ENCODE peak calls at places on chromosomes 2 and 18, in ten cellular contexts. A is HCT116, G is OCI-LY7, D is astrocyte of the spinal cord, P is mammary epithelial cell, Y is AG04450, Z is left ventricle myocardium inferior, F is esophagus squamous epithelium, I is BJ, U is PC-9. J is an unnamed sample.

GRCh38 chr2:232668805-232669444 is 28.2 kb upstream of the GIGYF2 start:
- DNase-seq in A (peak), G (no peak), D (peak), P (no peak), Y (no peak), Z (no peak), F (no peak), I (no peak), U (no peak), J (no peak)

GRCh38 chr2:134718095-134718955 is 475 bp downstream of the TMEM163 start:
- DNase-seq in A (no peak), G (no peak), D (no peak), P (no peak), Y (no peak), Z (peak), F (no peak), I (no peak), U (peak), J (no peak)

GRCh38 chr2:46352621-46353020 is 55.4 kb downstream of the EPAS1 start:
- DNase-seq in A (no peak), G (no peak), D (no peak), P (no peak), Y (no peak), Z (peak), F (no peak), I (no peak), U (no peak), J (no peak)

GRCh38 chr2:36441816-36442215 is 86.2 kb downstream of the CRIM1 start:
- DNase-seq in A (no peak), G (no peak), D (peak), P (no peak), Y (no peak), Z (no peak), F (no peak), I (peak), U (no peak), J (no peak)

GRCh38 chr18:24801011-24801410 is 340.6 kb downstream of the HRH4 start:
- DNase-seq in A (no peak), G (no peak), D (no peak), P (no peak), Y (no peak), Z (no peak), F (no peak), I (peak), U (no peak), J (no peak)

GRCh38 chr2:56666758-56667157 is 483.0 kb downstream of the CCDC85A start:
- DNase-seq in A (no peak), G (no peak), D (no peak), P (no peak), Y (no peak), Z (no peak), F (no peak), I (no peak), U (no peak), J (no peak)

GRCh38 chr2:31893093-31893492 is 117.7 kb downstream of the MEMO1 start:
- DNase-seq in A (no peak), G (no peak), D (no peak), P (no peak), Y (no peak), Z (no peak), F (no peak), I (no peak), U (no peak), J (no peak)

GRCh38 chr2:181715033-181715630 is 34.8 kb upstream of the NEUROD1 start:
- DNase-seq in A (peak), G (peak), D (peak), P (peak), Y (peak), Z (peak), F (no peak), I (peak), U (peak), J (peak)

GRCh38 chr2:97953867-97954266 is 41.9 kb downstream of the TMEM131 start:
- DNase-seq in A (no peak), G (no peak), D (no peak), P (no peak), Y (no peak), Z (no peak), F (no peak), I (no peak), U (no peak), J (no peak)

GRCh38 chr2:233822781-233823730 is 31.3 kb downstream of the HJURP start:
- DNase-seq in A (no peak), G (no peak), D (no peak), P (no peak), Y (no peak), Z (no peak), F (no peak), I (no peak), U (no peak), J (no peak)

GRCh38 chr2:36554531-36554930 is 43.4 kb downstream of the FEZ2 start:
- DNase-seq in A (no peak), G (no peak), D (no peak), P (no peak), Y (no peak), Z (no peak), F (no peak), I (no peak), U (no peak), J (no peak)

GRCh38 chr18:26566874-26567273 is 18.5 kb upstream of the KCTD1 start:
- DNase-seq in A (no peak), G (no peak), D (no peak), P (no peak), Y (no peak), Z (no peak), F (no peak), I (no peak), U (no peak), J (no peak)

GRCh38 chr2:147420517-147420916 is 424.3 kb upstream of the ACVR2A start:
- DNase-seq in A (no peak), G (no peak), D (no peak), P (no peak), Y (no peak), Z (no peak), F (no peak), I (no peak), U (no peak), J (no peak)

DNA sequence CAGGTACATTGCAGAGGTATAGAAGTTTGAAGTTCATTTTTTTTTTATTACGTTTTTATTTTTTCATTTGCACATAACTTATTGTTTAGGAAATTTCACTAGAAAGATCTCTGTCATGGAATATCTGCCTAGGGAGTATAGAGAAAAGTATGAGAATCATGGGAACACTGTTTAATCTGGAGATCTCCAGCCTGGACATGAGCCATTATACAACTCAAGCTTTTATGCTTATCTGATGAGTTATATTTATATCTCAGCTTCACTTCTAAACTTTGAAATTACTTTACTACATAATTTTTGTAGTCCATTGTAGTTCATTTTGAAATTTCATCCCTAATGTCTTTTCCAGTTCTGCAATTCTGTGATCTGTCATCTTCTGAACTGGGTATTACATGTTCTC is 515.6 kb downstream of the ERBB4 start:
- DNase-seq in A (no peak), G (no peak), D (no peak), P (no peak), Y (no peak), Z (no peak), F (no peak), I (no peak), U (no peak), J (no peak)
- H3K4me3 ChIP-seq in A (no peak), G (no peak), D (no peak), P (no peak), Y (no peak), Z (no peak), F (no peak), I (no peak), U (no peak), J (no peak)

GRCh38 chr2:62578837-62579640 is 73.0 kb upstream of the TMEM17 start:
- DNase-seq in A (peak), G (no peak), D (peak), P (peak), Y (peak), Z (no peak), F (no peak), I (peak), U (peak), J (peak)
- H3K4me3 ChIP-seq in A (no peak), G (no peak), D (no peak), P (no peak), Y (no peak), Z (no peak), F (no peak), I (no peak), U (peak), J (no peak)

DNA sequence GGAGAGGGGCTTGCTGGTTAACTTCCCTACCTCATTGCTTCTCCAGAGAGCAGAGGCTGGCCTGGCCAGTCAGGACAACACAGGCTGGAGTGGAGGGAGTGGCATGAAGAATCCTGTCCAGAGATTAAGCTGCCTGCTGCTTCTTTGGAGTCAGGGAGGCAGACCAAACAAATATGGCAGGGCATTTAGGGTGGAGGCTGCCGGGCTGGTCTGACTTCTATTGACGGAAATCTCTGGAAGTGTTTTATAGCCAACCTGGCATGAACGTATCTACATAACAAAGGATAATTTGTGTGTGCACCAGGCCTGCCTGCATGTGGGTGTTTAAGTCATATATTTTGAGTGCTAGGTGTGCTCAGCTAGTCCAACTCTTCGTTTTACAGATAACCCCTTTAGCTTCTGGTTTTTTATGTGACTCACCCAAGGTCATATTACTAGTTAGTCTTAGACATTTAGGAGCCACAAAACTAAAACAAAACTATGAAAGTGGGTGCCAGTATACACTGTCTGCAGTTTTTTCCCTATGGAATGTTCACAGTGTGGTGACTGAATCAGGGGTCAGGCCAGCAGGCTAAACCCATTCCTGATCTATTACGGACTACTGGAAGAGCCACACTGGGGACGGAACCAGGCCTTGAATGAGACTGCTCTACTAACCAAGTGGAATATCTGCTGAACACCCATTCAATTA is 5.5 kb downstream of the NPC1 start:
- DNase-seq in A (no peak), G (no peak), D (peak), P (no peak), Y (peak), Z (no peak), F (no peak), I (peak), U (peak), J (peak)
- H3K4me3 ChIP-seq in A (no peak), G (no peak), D (no peak), P (no peak), Y (no peak), Z (no peak), F (no peak), I (no peak), U (no peak), J (no peak)

DNA sequence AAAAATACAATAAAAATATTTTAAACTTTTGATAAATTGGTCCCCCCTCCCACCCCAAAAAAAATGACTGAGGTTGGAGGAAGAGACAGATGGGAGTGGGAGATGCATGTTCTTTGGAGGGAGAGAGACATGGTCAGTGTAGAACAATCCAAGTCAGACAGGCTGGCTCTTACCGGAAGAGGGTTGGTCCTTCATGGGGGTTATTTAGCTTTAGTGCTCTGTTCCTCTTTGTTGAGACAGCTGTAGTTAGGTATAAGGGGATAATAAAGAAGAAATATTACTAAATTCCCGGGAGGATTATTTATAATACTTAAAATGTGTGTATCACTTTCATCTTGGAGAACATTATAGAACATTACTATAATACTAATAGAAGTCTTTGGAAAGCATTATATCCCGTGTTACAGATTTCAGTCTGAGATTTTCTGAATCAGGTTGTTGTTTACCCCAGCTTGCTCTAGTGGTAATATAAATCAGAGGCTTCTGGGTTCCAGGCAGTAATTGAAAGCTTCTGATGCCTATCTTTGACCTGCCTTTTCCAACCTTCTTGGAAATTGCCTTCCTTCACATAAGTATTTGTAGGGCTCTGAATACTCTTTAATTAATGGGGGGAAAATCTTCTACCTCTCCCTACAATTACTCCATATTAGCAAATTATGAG is 87.7 kb downstream of the SPTBN1 start:
- DNase-seq in A (no peak), G (no peak), D (no peak), P (no peak), Y (no peak), Z (no peak), F (no peak), I (no peak), U (no peak), J (no peak)
- H3K4me3 ChIP-seq in A (no peak), G (no peak), D (no peak), P (no peak), Y (no peak), Z (no peak), F (no peak), I (no peak), U (no peak), J (no peak)

GRCh38 chr2:9095226-9095625 is 91.7 kb upstream of the MBOAT2 start:
- DNase-seq in A (no peak), G (no peak), D (no peak), P (no peak), Y (no peak), Z (no peak), F (no peak), I (no peak), U (no peak), J (no peak)
- H3K4me3 ChIP-seq in A (no peak), G (no peak), D (no peak), P (no peak), Y (no peak), Z (peak), F (no peak), I (no peak), U (no peak), J (no peak)

GRCh38 chr18:49460958-49461601 is 635 bp upstream of the DYM start:
- DNase-seq in A (no peak), G (no peak), D (no peak), P (no peak), Y (no peak), Z (no peak), F (no peak), I (no peak), U (no peak), J (no peak)
- H3K4me3 ChIP-seq in A (peak), G (peak), D (peak), P (peak), Y (peak), Z (peak), F (peak), I (peak), U (peak), J (peak)

GRCh38 chr2:219552382-219553167 is 8.7 kb downstream of the TMEM198 start:
- DNase-seq in A (peak), G (peak), D (peak), P (peak), Y (peak), Z (peak), F (peak), I (no peak), U (peak), J (peak)

GRCh38 chr2:219553463-219553862 is 9.6 kb downstream of the TMEM198 start:
- DNase-seq in A (no peak), G (no peak), D (no peak), P (no peak), Y (no peak), Z (no peak), F (no peak), I (no peak), U (no peak), J (no peak)

GRCh38 chr2:219551863-219552381 is 8.1 kb downstream of the TMEM198 start:
- DNase-seq in A (no peak), G (no peak), D (no peak), P (no peak), Y (no peak), Z (no peak), F (no peak), I (no peak), U (no peak), J (peak)

GRCh38 chr2:219554369-219554768 is 10.5 kb downstream of the TMEM198 start:
- DNase-seq in A (no peak), G (no peak), D (no peak), P (no peak), Y (no peak), Z (no peak), F (no peak), I (no peak), U (no peak), J (no peak)

GRCh38 chr2:219553168-219553417 is 9.3 kb downstream of the TMEM198 start:
- DNase-seq in A (no peak), G (no peak), D (no peak), P (no peak), Y (no peak), Z (no peak), F (no peak), I (no peak), U (no peak), J (no peak)
- H3K4me3 ChIP-seq in A (no peak), G (no peak), D (peak), P (peak), Y (peak), Z (peak), F (peak), I (peak), U (peak), J (peak)

DNA sequence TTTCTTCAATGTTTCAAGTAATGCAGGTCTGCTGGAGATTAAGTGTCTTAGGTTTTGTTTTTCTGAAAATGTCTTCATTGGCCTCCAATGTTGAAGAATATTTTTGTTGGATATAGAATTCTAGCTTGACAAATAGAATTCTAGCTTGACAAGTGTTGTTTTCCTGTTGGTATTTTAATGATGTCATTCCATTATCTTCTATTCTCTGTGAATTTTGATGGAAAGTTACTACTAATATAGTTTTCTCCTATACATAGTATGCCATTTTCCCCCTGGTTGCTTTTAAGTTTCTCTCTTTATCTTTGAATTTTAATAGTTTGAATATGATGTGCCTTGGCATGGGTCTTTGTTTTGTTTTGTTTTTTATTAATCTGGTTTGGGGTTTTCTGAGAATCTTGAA is 119.9 kb downstream of the RAPGEF4 start:
- DNase-seq in A (no peak), G (no peak), D (no peak), P (no peak), Y (no peak), Z (no peak), F (no peak), I (no peak), U (no peak), J (no peak)
- H3K4me3 ChIP-seq in A (no peak), G (no peak), D (no peak), P (no peak), Y (no peak), Z (no peak), F (no peak), I (no peak), U (no peak), J (no peak)

GRCh38 chr18:59902180-59902992 is 2.6 kb downstream of the PMAIP1 start:
- DNase-seq in A (no peak), G (peak), D (peak), P (peak), Y (no peak), Z (no peak), F (no peak), I (no peak), U (no peak), J (no peak)
- H3K4me3 ChIP-seq in A (no peak), G (peak), D (peak), P (peak), Y (peak), Z (no peak), F (peak), I (no peak), U (peak), J (no peak)

J was measured in SJSA1.